ENCODE peak calls at places on chromosomes 7 and 10, in six cellular contexts. K, J, Q, F, U and L are unnamed samples.

GRCh38 chr7:22561356-22561755 is 61.4 kb upstream of the STEAP1B start:
- DNase-seq in F (no peak), Q (no peak), K (peak), U (no peak), J (peak), L (no peak)

GRCh38 chr10:72694476-72695369 is 2.8 kb downstream of the MCU start:
- DNase-seq in F (no peak), K (no peak), Q (no peak), U (no peak), J (no peak), L (no peak)

GRCh38 chr10:116536810-116537209 is 8.9 kb upstream of the PNLIP start:
- DNase-seq in U (no peak), J (no peak), F (no peak), Q (no peak), K (no peak), L (no peak)

GRCh38 chr10:45418859-45419672 is 45.0 kb downstream of the ALOX5 start:
- DNase-seq in Q (peak), J (no peak), F (no peak), U (peak), K (no peak), L (peak)

GRCh38 chr10:3857318-3857717 is 72.3 kb upstream of the KLF6 start:
- DNase-seq in K (no peak), J (no peak), F (no peak), U (no peak), Q (no peak), L (no peak)

GRCh38 chr10:131144711-131145375 is 166.7 kb downstream of the TCERG1L start:
- DNase-seq in K (no peak), U (no peak), F (no peak), J (no peak), Q (no peak), L (no peak)

GRCh38 chr7:17233643-17234397 is 64.6 kb upstream of the AHR start:
- DNase-seq in F (no peak), Q (peak), J (no peak), U (peak), K (no peak), L (peak)

GRCh38 chr10:130066743-130067142 is 43.9 kb downstream of the C10orf143 start:
- DNase-seq in J (no peak), F (no peak), U (no peak), Q (no peak), K (no peak), L (no peak)

GRCh38 chr7:4880218-4880617 is 3.3 kb downstream of the RADIL start:
- DNase-seq in Q (no peak), J (no peak), F (no peak), K (no peak), U (no peak), L (no peak)

GRCh38 chr7:80264769-80265168 is 130.1 kb downstream of the GNAI1 start:
- DNase-seq in J (no peak), K (no peak), F (no peak), Q (no peak), U (no peak), L (no peak)

GRCh38 chr7:44466300-44467216 is 23.9 kb downstream of the NUDCD3 start:
- DNase-seq in F (no peak), Q (peak), U (no peak), J (no peak), K (no peak), L (no peak)